ENCODE peak calls at places on chromosomes 5 and 9, in ten cellular contexts. R, J, B, C, V, X, F, P, O and S are unnamed samples.

GRCh38 chr9:110192531-110193326 is 15.2 kb downstream of the C9orf152 start:
- DNase-seq in X (no peak), R (no peak), P (peak), C (no peak), B (no peak), V (peak), F (no peak), J (peak), O (no peak), S (no peak)

GRCh38 chr9:109699019-109699418 is 81.0 kb upstream of the PALM2AKAP2 start:
- DNase-seq in X (no peak), J (no peak), V (no peak), F (no peak), C (no peak), B (no peak), P (no peak), O (no peak), R (no peak), S (no peak)

GRCh38 chr5:148372883-148373282 is 10.9 kb upstream of the FBXO38 start:
- DNase-seq in C (peak), P (no peak), J (no peak), B (no peak), O (no peak), F (no peak), V (no peak), R (no peak), X (no peak), S (no peak)

GRCh38 chr5:93581738-93582414 is 857 bp upstream of the NR2F1-AS1 start:
- DNase-seq in P (no peak), F (peak), C (no peak), B (no peak), V (no peak), R (peak), J (peak), X (no peak), O (peak), S (no peak)

GRCh38 chr5:93281980-93282772 is 298.8 kb downstream of the NR2F1-AS1 start:
- DNase-seq in R (no peak), C (no peak), F (no peak), X (no peak), B (no peak), O (no peak), V (no peak), P (no peak), J (no peak), S (no peak)

GRCh38 chr5:142255831-142256230 is 69.0 kb downstream of the SPRY4 start:
- DNase-seq in O (peak), F (no peak), X (no peak), C (no peak), J (no peak), P (no peak), R (no peak), V (no peak), B (no peak), S (no peak)

GRCh38 chr5:53090229-53090628 is 19.3 kb downstream of the MOCS2 start:
- DNase-seq in B (no peak), X (no peak), C (no peak), F (no peak), P (no peak), O (no peak), R (no peak), J (no peak), V (no peak), S (no peak)

GRCh38 chr9:135990468-135991429 is 29.6 kb upstream of the UBAC1 start:
- DNase-seq in C (peak), O (no peak), V (peak), J (peak), F (no peak), P (no peak), X (no peak), R (no peak), B (peak), S (no peak)

GRCh38 chr5:39498247-39498952 is 73.6 kb upstream of the DAB2 start:
- DNase-seq in B (no peak), P (no peak), C (no peak), O (peak), X (no peak), R (no peak), V (no peak), J (no peak), F (no peak), S (no peak)

GRCh38 chr5:115098041-115098702 is 71.5 kb downstream of the TRIM36 start:
- DNase-seq in C (peak), R (peak), B (peak), V (peak), O (peak), J (peak), X (no peak), P (peak), F (peak), S (no peak)

GRCh38 chr5:134524826-134525686 is at the start of gene JADE2:
- DNase-seq in J (peak), R (peak), O (peak), X (peak), P (peak), B (no peak), F (peak), V (peak), C (peak), S (peak)

GRCh38 chr5:27240791-27241190 is 202.4 kb upstream of the CDH9 start:
- DNase-seq in O (no peak), C (no peak), V (no peak), J (no peak), X (no peak), F (no peak), P (no peak), R (no peak), B (no peak), S (no peak)

GRCh38 chr5:67983251-67983941 is 232.2 kb upstream of the PIK3R1 start:
- DNase-seq in X (no peak), V (no peak), R (no peak), P (peak), B (no peak), O (peak), F (no peak), J (no peak), C (no peak), S (no peak)

GRCh38 chr9:123982535-123982934 is 29.0 kb upstream of the LHX2 start:
- DNase-seq in F (no peak), X (no peak), B (no peak), J (no peak), P (no peak), O (no peak), R (no peak), C (no peak), V (no peak), S (no peak)

GRCh38 chr9:79201641-79202040 is 370.1 kb upstream of the TLE4 start:
- DNase-seq in V (no peak), J (no peak), X (no peak), F (no peak), O (no peak), P (no peak), R (no peak), B (no peak), C (no peak), S (no peak)

GRCh38 chr5:176998828-176999227 is 7.8 kb downstream of the UIMC1 start:
- DNase-seq in O (no peak), P (no peak), J (no peak), B (no peak), C (no peak), R (no peak), F (no peak), X (no peak), V (no peak), S (no peak)

GRCh38 chr5:74316064-74316586 is 324.4 kb downstream of the ENC1 start:
- DNase-seq in F (no peak), P (peak), O (peak), R (peak), V (peak), X (no peak), J (peak), B (no peak), C (no peak), S (peak)

GRCh38 chr9:34647651-34648050 is 1.2 kb downstream of the GALT start:
- DNase-seq in J (no peak), P (no peak), X (no peak), C (no peak), F (no peak), O (no peak), B (no peak), R (no peak), V (no peak), S (no peak)

GRCh38 chr5:57276353-57276752 is 102.5 kb downstream of the GPBP1 start:
- DNase-seq in P (no peak), X (no peak), V (no peak), J (no peak), B (no peak), R (no peak), O (no peak), F (no peak), C (no peak), S (no peak)

GRCh38 chr9:446074-446699 is 231.5 kb downstream of the DOCK8 start:
- DNase-seq in V (no peak), P (no peak), J (no peak), C (no peak), X (no peak), F (no peak), O (no peak), R (no peak), B (no peak), S (no peak)

GRCh38 chr5:90530736-90531487 is 1.5 kb upstream of the LYSMD3 start:
- DNase-seq in C (no peak), B (no peak), X (no peak), F (no peak), O (no peak), P (no peak), V (no peak), J (no peak), R (no peak), S (no peak)

GRCh38 chr5:1161108-1161831 is 40.1 kb upstream of the SLC6A19 start:
- DNase-seq in P (no peak), F (no peak), X (no peak), V (no peak), O (peak), R (no peak), J (peak), B (no peak), C (no peak), S (no peak)

GRCh38 chr9:89952401-89952800 is 347.6 kb downstream of the GADD45G start:
- DNase-seq in R (no peak), X (no peak), J (no peak), C (no peak), O (peak), V (peak), P (peak), B (no peak), F (no peak), S (no peak)

GRCh38 chr9:82247318-82247717 is 258.7 kb downstream of the SPATA31D1 start:
- DNase-seq in J (no peak), V (no peak), C (no peak), O (peak), F (no peak), R (no peak), P (no peak), X (no peak), B (no peak), S (no peak)

GRCh38 chr5:102865510-102866314 is 110.6 kb downstream of the PAM start:
- DNase-seq in C (peak), B (peak), F (peak), O (peak), P (peak), X (peak), R (peak), J (peak), V (peak), S (peak)

GRCh38 chr5:125609011-125609410 is 814.2 kb upstream of the GRAMD2B start:
- DNase-seq in O (peak), P (no peak), B (no peak), J (no peak), X (no peak), C (no peak), V (no peak), F (no peak), R (no peak), S (no peak)

GRCh38 chr9:124482431-124483031 is 24.7 kb downstream of the NR5A1 start:
- DNase-seq in O (no peak), P (peak), V (no peak), R (peak), C (no peak), F (no peak), J (no peak), X (no peak), B (no peak), S (no peak)

GRCh38 chr9:130770679-130771442 is 64.2 kb upstream of the ABL1 start:
- DNase-seq in O (peak), X (no peak), P (peak), B (no peak), F (peak), J (peak), C (peak), V (peak), R (peak), S (peak)

GRCh38 chr9:101254733-101255473 is 129.9 kb downstream of the BAAT start:
- DNase-seq in B (no peak), C (no peak), X (no peak), R (no peak), O (no peak), V (no peak), P (no peak), J (peak), F (no peak), S (no peak)

GRCh38 chr5:180215738-180216630 is 7.0 kb upstream of the RASGEF1C start:
- DNase-seq in R (no peak), V (no peak), O (no peak), P (no peak), J (no peak), C (no peak), X (no peak), F (no peak), B (no peak), S (no peak)

GRCh38 chr5:112419596-112420110 is 576 bp upstream of the EPB41L4A start:
- DNase-seq in R (peak), B (no peak), V (peak), F (peak), P (peak), O (no peak), C (peak), J (peak), X (no peak), S (no peak)

GRCh38 chr5:39019231-39019630 is 55.0 kb downstream of the RICTOR start:
- DNase-seq in O (no peak), F (no peak), R (no peak), V (no peak), X (no peak), J (no peak), P (no peak), B (no peak), C (no peak), S (no peak)

GRCh38 chr5:179263391-179264052 is 81.7 kb downstream of the ADAMTS2 start:
- DNase-seq in B (no peak), P (no peak), R (no peak), J (no peak), F (no peak), O (no peak), C (no peak), V (no peak), X (no peak), S (no peak)

GRCh38 chr9:109467936-109468335 is 30.2 kb downstream of the PTPN3 start:
- DNase-seq in C (no peak), R (no peak), J (no peak), B (no peak), V (peak), P (no peak), X (no peak), F (no peak), O (peak), S (no peak)

GRCh38 chr9:135328485-135329417 is 150.8 kb upstream of the PPP1R26 start:
- DNase-seq in F (no peak), X (no peak), B (no peak), C (peak), V (no peak), J (no peak), P (no peak), R (peak), O (no peak), S (no peak)